ENCODE peak calls at places on chromosome 5, in four cellular contexts. One of them, this sample, is unnamed.

GRCh38 chr5:3122985-3123762 is 371.7 kb upstream of the IRX2 start:
- DNase-seq in ELF-1: peak; percentile 65
- DNase-seq in epithelial cell of esophagus: no peak
- DNase-seq in IMR-90: no peak
- DNase-seq in this sample: peak; percentile 51

GRCh38 chr5:40386293-40386692 is 293.4 kb upstream of the PTGER4 start:
- DNase-seq in ELF-1: no peak
- DNase-seq in epithelial cell of esophagus: no peak
- DNase-seq in IMR-90: peak; percentile 55
- DNase-seq in this sample: peak; percentile 21

GRCh38 chr5:119255571-119256356 is 100.1 kb upstream of the TNFAIP8 start:
- DNase-seq in ELF-1: peak; percentile 91
- DNase-seq in epithelial cell of esophagus: peak; percentile 85
- DNase-seq in IMR-90: peak; percentile 5
- DNase-seq in this sample: peak; percentile 86

GRCh38 chr5:176864755-176865154 is 34.4 kb downstream of the HK3 start:
- DNase-seq in ELF-1: no peak
- DNase-seq in epithelial cell of esophagus: no peak
- DNase-seq in IMR-90: no peak
- DNase-seq in this sample: no peak

GRCh38 chr5:37873988-37874387 is 34.1 kb upstream of the GDNF start:
- DNase-seq in ELF-1: no peak
- DNase-seq in epithelial cell of esophagus: no peak
- DNase-seq in IMR-90: no peak
- DNase-seq in this sample: no peak

GRCh38 chr5:102629827-102630605 is 125.1 kb upstream of the PAM start:
- DNase-seq in ELF-1: no peak
- DNase-seq in epithelial cell of esophagus: peak; percentile 76
- DNase-seq in IMR-90: no peak
- DNase-seq in this sample: no peak

GRCh38 chr5:139385061-139385889 is 2.2 kb upstream of the SLC23A1 start:
- DNase-seq in ELF-1: no peak
- DNase-seq in epithelial cell of esophagus: peak; percentile 20
- DNase-seq in IMR-90: no peak
- DNase-seq in this sample: no peak

GRCh38 chr5:40233268-40233667 is 446.4 kb upstream of the PTGER4 start:
- DNase-seq in ELF-1: no peak
- DNase-seq in epithelial cell of esophagus: no peak
- DNase-seq in IMR-90: peak; percentile 66
- DNase-seq in this sample: no peak

GRCh38 chr5:120540097-120540496 is 76.0 kb downstream of the PRR16 start:
- DNase-seq in ELF-1: no peak
- DNase-seq in epithelial cell of esophagus: no peak
- DNase-seq in IMR-90: no peak
- DNase-seq in this sample: no peak

GRCh38 chr5:32707394-32707997 is 3.6 kb upstream of the NPR3 start:
- DNase-seq in ELF-1: no peak
- DNase-seq in epithelial cell of esophagus: peak; percentile 36
- DNase-seq in IMR-90: peak; percentile 56
- DNase-seq in this sample: peak; percentile 53

GRCh38 chr5:41762426-41762825 is 107.8 kb downstream of the OXCT1 start:
- DNase-seq in ELF-1: no peak
- DNase-seq in epithelial cell of esophagus: no peak
- DNase-seq in IMR-90: no peak
- DNase-seq in this sample: no peak

GRCh38 chr5:57221049-57221568 is 47.2 kb downstream of the GPBP1 start:
- DNase-seq in ELF-1: no peak
- DNase-seq in epithelial cell of esophagus: peak; percentile 73
- DNase-seq in IMR-90: peak; percentile 65
- DNase-seq in this sample: peak; percentile 69

GRCh38 chr5:139648205-139649081 is at the start of gene CXXC5:
- DNase-seq in ELF-1: peak; percentile 90
- DNase-seq in epithelial cell of esophagus: peak; percentile 82
- DNase-seq in IMR-90: peak; percentile 83
- DNase-seq in this sample: peak; percentile 94

GRCh38 chr5:151093476-151093889 is 12.6 kb upstream of the TNIP1 start:
- DNase-seq in ELF-1: no peak
- DNase-seq in epithelial cell of esophagus: peak; percentile 91
- DNase-seq in IMR-90: peak; percentile 94
- DNase-seq in this sample: peak; percentile 83

GRCh38 chr5:499233-500209 is 24.7 kb downstream of the SLC9A3 start:
- DNase-seq in ELF-1: no peak
- DNase-seq in epithelial cell of esophagus: no peak
- DNase-seq in IMR-90: no peak
- DNase-seq in this sample: no peak

GRCh38 chr5:138504799-138505198 is 38.2 kb downstream of the ETF1 start:
- DNase-seq in ELF-1: no peak
- DNase-seq in epithelial cell of esophagus: peak; percentile 99
- DNase-seq in IMR-90: no peak
- DNase-seq in this sample: no peak

GRCh38 chr5:7850533-7851239 is at the start of gene CFAP90:
- DNase-seq in ELF-1: peak; percentile 91
- DNase-seq in epithelial cell of esophagus: peak; percentile 34
- DNase-seq in IMR-90: peak; percentile 30
- DNase-seq in this sample: peak; percentile 95

GRCh38 chr5:139634028-139634325 is 14.2 kb upstream of the CXXC5 start:
- DNase-seq in ELF-1: no peak
- DNase-seq in epithelial cell of esophagus: no peak
- DNase-seq in IMR-90: no peak
- DNase-seq in this sample: no peak

GRCh38 chr5:1034421-1034905 is 25.9 kb downstream of the NKD2 start:
- DNase-seq in ELF-1: no peak
- DNase-seq in epithelial cell of esophagus: no peak
- DNase-seq in IMR-90: no peak
- DNase-seq in this sample: no peak

GRCh38 chr5:174044451-174044850 is 1.1 kb upstream of the NSG2 start:
- DNase-seq in ELF-1: no peak
- DNase-seq in epithelial cell of esophagus: no peak
- DNase-seq in IMR-90: no peak
- DNase-seq in this sample: no peak

GRCh38 chr5:142630927-142631539 is 54.9 kb downstream of the FGF1 start:
- DNase-seq in ELF-1: no peak
- DNase-seq in epithelial cell of esophagus: no peak
- DNase-seq in IMR-90: no peak
- DNase-seq in this sample: no peak

GRCh38 chr5:20231040-20231439 is 243.0 kb upstream of the CDH18 start:
- DNase-seq in ELF-1: no peak
- DNase-seq in epithelial cell of esophagus: no peak
- DNase-seq in IMR-90: peak; percentile 0
- DNase-seq in this sample: no peak

GRCh38 chr5:160743027-160743426 is 109.0 kb downstream of the ATP10B start:
- DNase-seq in ELF-1: no peak
- DNase-seq in epithelial cell of esophagus: no peak
- DNase-seq in IMR-90: no peak
- DNase-seq in this sample: no peak

GRCh38 chr5:10485142-10485795 is 43.6 kb downstream of the ROPN1L start:
- DNase-seq in ELF-1: peak; percentile 87
- DNase-seq in epithelial cell of esophagus: no peak
- DNase-seq in IMR-90: peak; percentile 96
- DNase-seq in this sample: peak; percentile 97